ENCODE peak calls at places on chromosomes 12 and 14, in seven cellular contexts. X is H9, P is IMR-90, J is mesenchymal stem cell, D is mesendoderm, M is neuronal stem cell, Z is H1. I is an unnamed sample. For H3K4me1, the result is how much of the 10 kb centered on the place peaks cover.

GRCh38 chr12:50574621-50575348 is 70.0 kb downstream of the DIP2B start:
- DNase-seq in D (no peak), Z (no peak), P (peak), J (no peak), M (no peak), X (no peak), I (no peak)

GRCh38 chr12:4201333-4202105 is 72.0 kb upstream of the CCND2 start:
- DNase-seq in X (no peak), M (no peak), Z (no peak), J (no peak), P (no peak), D (peak), I (no peak)

GRCh38 chr12:100445081-100445481 is 28.6 kb upstream of the NR1H4 start:
- DNase-seq in P (no peak), X (no peak), M (no peak), D (no peak), J (no peak), Z (no peak), I (peak)

GRCh38 chr14:76499399-76499798 is 123.5 kb downstream of the ESRRB start:
- DNase-seq in J (no peak), P (no peak), M (no peak), D (no peak), X (no peak), Z (no peak), I (no peak)

GRCh38 chr12:108773798-108774788 is 42.8 kb upstream of the CORO1C start:
- DNase-seq in J (peak), Z (peak), X (peak), D (peak), P (peak), M (no peak), I (peak)

GRCh38 chr14:45904313-45904712 is 651.3 kb upstream of the MIS18BP1 start:
- DNase-seq in D (no peak), P (no peak), M (no peak), X (no peak), Z (no peak), J (no peak), I (no peak)

GRCh38 chr12:29104495-29104894 is 44.6 kb upstream of the FAR2 start:
- DNase-seq in D (no peak), J (no peak), P (no peak), X (no peak), Z (no peak), M (no peak), I (no peak)

GRCh38 chr14:76386922-76387782 is 11.2 kb downstream of the ESRRB start:
- DNase-seq in X (peak), P (peak), Z (peak), M (peak), J (peak), D (peak), I (peak)

GRCh38 chr12:56677680-56678079 is 10.4 kb downstream of the PTGES3 start:
- DNase-seq in P (no peak), J (no peak), M (no peak), Z (no peak), D (no peak), X (no peak), I (no peak)

GRCh38 chr12:5615760-5616159 is 183.9 kb downstream of the NTF3 start:
- DNase-seq in J (no peak), Z (no peak), D (no peak), X (no peak), M (no peak), P (no peak), I (no peak)

GRCh38 chr12:38269897-38270296 is 46.7 kb upstream of the ALG10B start:
- DNase-seq in Z (no peak), M (no peak), X (no peak), D (no peak), P (no peak), J (no peak), I (no peak)

GRCh38 chr14:103943673-103944072 is 1.3 kb upstream of the RD3L start:
- DNase-seq in M (no peak), Z (no peak), X (no peak), P (peak), D (no peak), J (peak), I (no peak)

GRCh38 chr14:91105673-91106072 is 8.2 kb upstream of the DGLUCY start:
- DNase-seq in M (no peak), X (no peak), J (no peak), Z (no peak), D (no peak), P (peak), I (no peak)

GRCh38 chr12:49098035-49098451 is 3.4 kb upstream of the DHH start:
- DNase-seq in Z (peak), M (peak), X (peak), P (peak), J (peak), D (peak), I (peak)

GRCh38 chr14:89190779-89191513 is 226.1 kb downstream of the FOXN3 start:
- DNase-seq in D (peak), P (no peak), X (peak), M (peak), J (peak), Z (no peak), I (peak)

GRCh38 chr12:12201274-12201758 is 65.5 kb downstream of the LRP6 start:
- DNase-seq in D (no peak), Z (no peak), P (peak), J (no peak), X (no peak), M (no peak), I (no peak)

GRCh38 chr12:75560167-75560566 is 48.8 kb upstream of the KRR1 start:
- DNase-seq in M (no peak), D (peak), P (peak), X (no peak), J (peak), Z (no peak), I (no peak)

GRCh38 chr12:912466-913235 is 36.8 kb downstream of the RAD52 start:
- DNase-seq in D (no peak), P (no peak), Z (no peak), J (no peak), X (no peak), M (no peak), I (peak)

DNA sequence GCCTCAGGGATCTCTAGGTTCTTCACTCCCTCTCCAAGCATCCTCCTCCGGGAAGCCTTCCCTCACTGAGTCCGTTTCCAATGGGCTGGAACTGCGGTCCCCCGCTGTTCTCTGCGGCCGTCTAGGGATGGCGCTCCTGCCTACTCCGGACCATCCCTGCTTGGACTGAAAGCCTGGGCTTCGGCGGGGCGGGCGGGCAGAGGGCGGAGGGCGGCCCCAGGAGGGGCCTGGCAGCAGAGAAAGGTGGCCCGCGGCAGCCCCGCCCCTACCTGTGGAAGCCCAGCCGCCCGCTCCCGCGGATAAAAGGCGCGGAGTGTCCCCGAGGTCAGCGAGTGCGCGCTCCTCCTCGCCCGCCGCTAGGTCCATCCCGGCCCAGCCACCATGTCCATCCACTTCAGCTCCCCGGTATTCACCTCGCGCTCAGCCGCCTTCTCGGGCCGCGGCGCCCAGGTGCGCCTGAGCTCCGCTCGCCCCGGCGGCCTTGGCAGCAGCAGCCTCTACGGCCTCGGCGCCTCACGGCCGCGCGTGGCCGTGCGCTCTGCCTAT is at the start of gene KRT7:
- DNase-seq in D (peak), M (no peak), X (peak), P (no peak), J (no peak), Z (peak), I (peak)
- H3K4me1 ChIP-seq in D (under half), M (under half), X (under half), P (under half), J (half or more), Z (under half), I (half or more)

DNA sequence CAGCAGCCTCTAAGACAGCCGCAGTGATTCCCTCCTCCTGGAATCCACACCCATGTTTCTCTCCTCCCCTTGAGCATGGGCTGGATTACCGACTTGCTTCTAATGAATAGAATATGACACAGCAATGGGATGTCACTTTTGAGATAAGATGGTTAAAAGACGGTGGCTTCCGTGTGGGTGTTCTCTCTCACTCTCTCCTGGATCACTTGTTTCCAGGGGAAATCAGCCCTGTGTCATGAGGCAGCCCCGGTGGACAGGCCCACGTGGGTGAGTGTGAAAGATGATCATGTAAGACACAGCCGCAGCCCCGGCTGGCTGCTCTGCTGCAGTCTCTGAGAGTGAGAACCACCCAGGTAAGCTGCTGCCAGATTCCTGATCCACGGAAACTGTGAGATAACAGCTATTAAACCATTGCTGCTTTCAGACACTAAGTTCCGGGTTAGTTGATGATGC is 10.7 kb downstream of the MOAP1 start:
- DNase-seq in J (no peak), P (peak), M (no peak), Z (no peak), D (no peak), X (no peak), I (no peak)
- H3K4me2 ChIP-seq in J (no peak), P (peak), M (no peak), Z (no peak), D (no peak), X (no peak), I (no peak)

GRCh38 chr12:7221486-7221885 is 32.0 kb downstream of the PEX5 start:
- DNase-seq in Z (no peak), X (no peak), D (no peak), P (peak), M (no peak), J (peak), I (no peak)

GRCh38 chr12:7217475-7218069 is 28.1 kb downstream of the PEX5 start:
- DNase-seq in P (no peak), J (no peak), M (no peak), Z (no peak), X (no peak), D (no peak), I (no peak)

GRCh38 chr12:7219599-7220243 is 30.2 kb downstream of the PEX5 start:
- DNase-seq in D (peak), P (peak), M (peak), X (peak), J (peak), Z (peak), I (peak)
- H4K8ac ChIP-seq in D (no peak), P (no peak), M (no peak), X (no peak), J (no peak), Z (no peak), I (no peak)

DNA sequence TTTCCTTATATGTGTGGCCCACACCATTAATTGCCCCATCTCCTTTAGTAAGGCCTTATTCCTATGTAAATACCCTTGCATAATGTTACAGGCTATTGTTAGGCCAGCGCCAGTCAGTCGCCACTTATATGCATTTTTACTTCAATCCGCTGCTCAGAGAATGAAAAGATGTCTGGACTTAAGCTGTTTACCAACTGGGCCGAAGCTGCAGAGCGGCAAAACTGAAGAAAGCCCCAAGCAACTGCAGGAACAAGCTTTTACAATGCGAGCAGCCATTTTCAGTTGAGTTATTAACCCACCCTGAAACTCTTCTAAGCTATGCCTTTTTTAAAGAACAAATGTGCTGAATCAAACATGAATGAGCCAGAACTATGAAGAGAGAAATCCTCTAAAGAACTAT is 92.1 kb upstream of the OTX2 start:
- DNase-seq in X (no peak), J (no peak), Z (no peak), M (no peak), P (no peak), D (no peak), I (no peak)
- H3K4me1 ChIP-seq in X (under half), J (under half), Z (under half), M (under half), P (under half), D (under half), I (under half)

GRCh38 chr14:80428171-80428570 is 216.9 kb upstream of the DIO2 start:
- DNase-seq in M (no peak), X (no peak), J (no peak), D (peak), Z (no peak), P (peak), I (peak)

GRCh38 chr14:80426686-80427085 is 215.4 kb upstream of the DIO2 start:
- DNase-seq in M (no peak), X (no peak), J (peak), Z (no peak), D (no peak), P (peak), I (peak)

GRCh38 chr14:80425686-80426085 is 214.4 kb upstream of the DIO2 start:
- DNase-seq in D (peak), M (no peak), P (peak), Z (no peak), X (no peak), J (peak), I (peak)

DNA sequence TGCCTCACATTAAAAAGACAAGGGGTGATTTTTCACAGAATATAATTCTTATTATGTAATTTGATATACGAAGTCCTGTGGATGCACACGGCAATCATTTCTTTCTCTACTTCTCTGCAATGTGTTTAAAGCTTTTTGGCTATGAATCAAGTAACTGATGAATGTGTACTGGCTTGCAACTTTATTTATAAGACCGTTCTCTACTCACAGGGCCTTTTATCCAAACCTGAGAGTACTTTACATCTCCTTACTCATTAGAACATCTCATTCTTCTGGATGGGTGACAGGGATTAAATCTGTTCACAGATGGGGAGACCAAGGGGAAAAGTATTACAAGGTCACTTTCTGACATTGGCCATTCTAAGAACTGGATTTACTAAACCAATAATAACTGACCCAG is 215.8 kb upstream of the DIO2 start:
- DNase-seq in P (peak), D (no peak), Z (no peak), J (peak), X (no peak), M (no peak), I (peak)
- H3K4me2 ChIP-seq in P (no peak), D (no peak), Z (no peak), J (no peak), X (no peak), M (no peak), I (no peak)

DNA sequence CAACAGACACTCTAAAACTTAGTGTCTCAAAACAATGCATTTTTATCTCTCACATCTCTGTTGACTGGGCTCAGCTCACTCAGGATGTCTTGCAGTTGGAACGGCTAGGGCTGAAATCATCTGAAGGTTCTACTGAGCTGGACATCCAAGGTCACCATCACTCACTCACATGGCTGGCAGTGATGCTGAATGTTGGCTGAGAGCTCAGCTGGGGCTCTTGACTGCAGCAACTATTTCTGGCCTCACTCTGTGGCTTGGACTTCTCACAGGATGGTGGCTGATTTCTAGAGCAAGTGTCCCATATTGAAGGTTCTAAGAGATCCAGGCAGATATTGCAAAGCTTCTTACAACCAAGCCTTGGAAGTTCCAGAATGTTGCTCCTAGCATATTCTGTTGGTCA is 166.5 kb downstream of the ZFP36L1 start:
- DNase-seq in D (no peak), M (no peak), Z (peak), X (no peak), J (no peak), P (no peak), I (peak)
- H4K8ac ChIP-seq in D (no peak), M (no peak), Z (no peak), X (no peak), J (no peak), P (no peak), I (peak)

GRCh38 chr12:111766608-111767361 is at the start of gene ALDH2:
- DNase-seq in X (peak), P (peak), J (peak), Z (peak), D (peak), M (peak), I (peak)
- H3K4me1 ChIP-seq in X (under half), P (under half), J (under half), Z (under half), D (under half), M (under half), I (under half)